ENCODE peak calls at places on chromosomes 1 and 21, in ten cellular contexts. U is AG10803; N is M059J; M is GDM1; O is left ventricle myocardium superior; E is iPS-NIHi11; P is T-helper 17 cell; Z is CD4-positive, CD25-positive, alpha-beta regulatory T cell; Y is vagina; R is brain microvascular endothelial cell. F is an unnamed sample.
A peak's percentile ranks its signal among the peaks of the same experiment; 100 is the strongest.

GRCh38 chr1:173669491-173669941 is at the start of gene ANKRD45:
- DNase-seq in N (peak; percentile 71), O (peak; percentile 48), Z (no peak), E (peak; percentile 79), U (peak; percentile 13), Y (no peak), R (peak; percentile 29), M (no peak), P (no peak), F (no peak)

GRCh38 chr1:45490121-45490622 is 791 bp downstream of the TESK2 start:
- DNase-seq in Z (no peak), P (no peak), R (no peak), O (no peak), Y (no peak), U (no peak), N (peak; percentile 32), M (no peak), E (no peak), F (no peak)

GRCh38 chr21:40166291-40166843 is 299.1 kb downstream of the PCP4 start:
- DNase-seq in N (peak; percentile 4), P (no peak), Z (no peak), M (no peak), E (peak; percentile 20), U (no peak), Y (no peak), R (no peak), O (no peak), F (no peak)

GRCh38 chr1:92790867-92791266 is 6.0 kb upstream of the EVI5 start:
- DNase-seq in N (no peak), R (no peak), Y (no peak), E (no peak), U (no peak), P (no peak), M (no peak), O (no peak), Z (no peak), F (no peak)

GRCh38 chr1:93613895-93614294 is 67.7 kb downstream of the BCAR3 start:
- DNase-seq in U (peak; percentile 86), P (no peak), M (no peak), Y (no peak), R (peak; percentile 22), Z (no peak), N (no peak), O (peak; percentile 67), E (no peak), F (no peak)

GRCh38 chr1:47577310-47578025 is 139.6 kb downstream of the FOXD2 start:
- DNase-seq in N (no peak), Y (no peak), Z (no peak), P (no peak), E (no peak), R (no peak), U (no peak), O (no peak), M (no peak), F (peak; percentile 20)

GRCh38 chr1:109838838-109839240 is 71.8 kb upstream of the CSF1 start:
- DNase-seq in N (peak; percentile 92), P (no peak), E (no peak), Y (peak; percentile 28), M (no peak), O (no peak), Z (no peak), R (peak; percentile 54), U (no peak), F (no peak)

GRCh38 chr1:30715216-30715615 is 8.2 kb downstream of the MATN1 start:
- DNase-seq in Y (no peak), N (no peak), U (no peak), O (no peak), R (no peak), E (no peak), Z (no peak), P (no peak), M (no peak), F (no peak)

GRCh38 chr1:171610385-171610784 is 11.7 kb upstream of the MYOCOS start:
- DNase-seq in E (no peak), P (no peak), M (no peak), U (peak; percentile 54), Z (no peak), Y (no peak), R (no peak), N (peak; percentile 39), O (no peak), F (no peak)

GRCh38 chr1:111565957-111566356 is 53.6 kb upstream of the RAP1A start:
- DNase-seq in N (no peak), R (no peak), M (no peak), U (no peak), Y (no peak), O (no peak), E (no peak), P (no peak), Z (no peak), F (no peak)

GRCh38 chr21:33155457-33155856 is 74.3 kb upstream of the IFNAR2 start:
- DNase-seq in O (no peak), Z (no peak), P (no peak), R (no peak), Y (no peak), N (no peak), E (no peak), U (no peak), M (no peak), F (no peak)

GRCh38 chr21:16241021-16241420 is 511.2 kb downstream of the USP25 start:
- DNase-seq in U (no peak), M (no peak), P (no peak), Y (no peak), R (no peak), Z (no peak), E (no peak), N (peak; percentile 7), O (no peak), F (no peak)

F was measured in cardiac septum.